ENCODE peak calls at places on chromosomes 11 and 22, in six cellular contexts. F, I, H, Y, L and Z are unnamed samples.
A peak's percentile ranks its signal among the peaks of the same experiment; 100 is the strongest.

GRCh38 chr11:20003357-20003756 is 156.9 kb downstream of the DBX1 start:
- DNase-seq in F (no peak), I (no peak), H (no peak), Y (no peak), L (no peak), Z (no peak)

GRCh38 chr22:21796231-21796630 is 60.6 kb upstream of the YPEL1 start:
- DNase-seq in F (no peak), I (no peak), H (no peak), Y (no peak), L (no peak), Z (no peak)

GRCh38 chr22:24498826-24499225 is 3.7 kb downstream of the UPB1 start:
- DNase-seq in F (no peak), I (no peak), H (no peak), Y (no peak), L (no peak), Z (no peak)

GRCh38 chr22:38221407-38221806 is 19.6 kb downstream of the MAFF start:
- DNase-seq in F (no peak), I (no peak), H (no peak), Y (no peak), L (no peak), Z (no peak)

GRCh38 chr11:72701466-72701865 is 27.2 kb upstream of the PDE2A start:
- DNase-seq in F (no peak), I (no peak), H (no peak), Y (no peak), L (no peak), Z (no peak)

GRCh38 chr22:23119492-23120414 is 22.0 kb downstream of the RSPH14 start:
- DNase-seq in F (no peak), I (no peak), H (no peak), Y (peak; percentile 80), L (no peak), Z (no peak)

GRCh38 chr22:19174106-19175025 is 4.2 kb downstream of the SLC25A1 start:
- DNase-seq in F (peak; percentile 15), I (no peak), H (peak; percentile 57), Y (peak; percentile 59), L (peak; percentile 49), Z (no peak)

GRCh38 chr11:66478823-66479740 is 1.2 kb upstream of the DPP3 start:
- DNase-seq in F (no peak), I (peak; percentile 44), H (peak; percentile 24), Y (peak; percentile 53), L (no peak), Z (peak; percentile 71)

GRCh38 chr11:7046474-7046873 is 26.2 kb downstream of the NLRP14 start:
- DNase-seq in F (no peak), I (no peak), H (no peak), Y (no peak), L (no peak), Z (no peak)

GRCh38 chr11:66996609-66997273 is 21.6 kb downstream of the C11orf86 start:
- DNase-seq in F (no peak), I (peak; percentile 79), H (peak; percentile 93), Y (no peak), L (no peak), Z (no peak)

GRCh38 chr22:49512471-49512870 is 315.2 kb downstream of the BRD1 start:
- DNase-seq in F (no peak), I (no peak), H (no peak), Y (no peak), L (no peak), Z (no peak)

GRCh38 chr11:1011320-1011698 is 25.2 kb downstream of the MUC6 start:
- DNase-seq in F (no peak), I (no peak), H (no peak), Y (no peak), L (no peak), Z (no peak)

GRCh38 chr22:39429916-39430575 is 26.8 kb upstream of the MGAT3 start:
- DNase-seq in F (no peak), I (no peak), H (no peak), Y (no peak), L (no peak), Z (no peak)

GRCh38 chr11:28738549-28738948 is 630.4 kb downstream of the METTL15 start:
- DNase-seq in F (no peak), I (no peak), H (no peak), Y (no peak), L (no peak), Z (no peak)

GRCh38 chr22:43289976-43290663 is 53.1 kb downstream of the SCUBE1 start:
- DNase-seq in F (no peak), I (no peak), H (no peak), Y (no peak), L (no peak), Z (peak; percentile 54)

GRCh38 chr11:19460718-19461405 is 220.1 kb upstream of the E2F8 start:
- DNase-seq in F (no peak), I (no peak), H (no peak), Y (no peak), L (no peak), Z (peak; percentile 34)

GRCh38 chr11:93577291-93577690 is 34.1 kb upstream of the SMCO4 start:
- DNase-seq in F (no peak), I (no peak), H (no peak), Y (no peak), L (no peak), Z (no peak)

GRCh38 chr22:47059701-47060161 is 297.3 kb downstream of the TBC1D22A start:
- DNase-seq in F (peak; percentile 8), I (no peak), H (no peak), Y (no peak), L (no peak), Z (no peak)

GRCh38 chr11:95977534-95978174 is 53.7 kb upstream of the MTMR2 start:
- DNase-seq in F (no peak), I (peak; percentile 86), H (peak; percentile 63), Y (no peak), L (no peak), Z (no peak)

DNA sequence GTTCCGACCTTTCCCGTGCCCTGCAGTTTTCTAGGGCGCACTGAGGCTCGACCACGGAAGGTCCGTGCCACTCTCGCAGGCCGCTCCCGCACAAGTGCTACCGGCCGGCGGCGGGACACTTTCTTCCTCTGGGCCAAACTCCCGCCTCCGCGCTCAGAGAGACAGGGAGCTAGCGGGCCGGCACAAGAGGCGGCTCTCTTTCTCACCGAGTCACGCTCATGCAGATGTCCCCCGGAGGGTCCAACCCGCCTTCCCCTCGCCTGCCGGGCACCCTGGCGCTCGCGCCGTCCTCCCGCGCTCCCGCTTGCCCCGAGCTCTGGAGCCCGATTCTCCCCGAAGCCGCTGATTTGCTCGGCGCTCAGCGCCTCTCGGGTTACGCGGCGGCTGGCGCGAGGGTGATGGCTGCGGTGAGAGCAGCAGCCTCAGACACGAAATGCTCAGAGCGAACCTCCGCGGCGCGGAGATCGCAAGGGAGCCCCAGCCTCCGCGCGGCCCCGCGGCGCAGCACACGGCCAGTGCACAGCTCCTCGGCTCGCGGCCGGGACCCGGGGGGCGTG is 1.0 kb downstream of the LMO1 start:
- DNase-seq in F (no peak), I (no peak), H (no peak), Y (no peak), L (no peak), Z (no peak)
- TF ChIP-seq CHD2 in F (no peak), I (no peak), H (no peak), Y (no peak), L (no peak), Z (no peak)

GRCh38 chr11:126210871-126211235 is 597 bp downstream of the RPUSD4 start:
- DNase-seq in F (no peak), I (no peak), H (no peak), Y (peak; percentile 25), L (no peak), Z (peak; percentile 24)
- TF ChIP-seq CHD2 in F (no peak), I (no peak), H (no peak), Y (no peak), L (no peak), Z (no peak)

DNA sequence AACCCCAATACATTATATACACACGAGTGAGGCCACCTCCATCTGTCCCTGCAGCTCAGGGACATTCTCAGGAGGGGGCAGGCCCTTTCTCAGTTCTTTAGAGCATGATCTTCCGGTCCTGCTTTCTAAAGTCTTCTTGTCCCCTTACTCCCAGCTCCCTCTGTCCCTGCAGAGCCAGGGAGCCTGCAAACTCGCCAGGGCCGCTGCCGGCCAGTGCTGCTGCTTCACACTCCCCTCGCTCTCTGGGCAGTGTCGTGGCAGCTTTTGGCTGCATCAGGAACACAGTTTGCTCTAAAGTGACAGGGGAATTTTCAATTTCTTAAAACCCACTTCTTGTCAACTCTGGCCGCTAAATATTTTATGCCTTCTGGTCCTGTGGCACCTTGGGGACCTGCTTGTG is 130.1 kb upstream of the NARS2 start:
- DNase-seq in F (no peak), I (no peak), H (no peak), Y (no peak), L (no peak), Z (no peak)
- TF ChIP-seq CHD2 in F (no peak), I (no peak), H (no peak), Y (no peak), L (no peak), Z (no peak)

GRCh38 chr22:31326877-31327276 is 19.3 kb downstream of the PATZ1 start:
- DNase-seq in F (no peak), I (no peak), H (no peak), Y (no peak), L (no peak), Z (no peak)
- TF ChIP-seq CHD2 in F (no peak), I (no peak), H (no peak), Y (no peak), L (no peak), Z (no peak)

DNA sequence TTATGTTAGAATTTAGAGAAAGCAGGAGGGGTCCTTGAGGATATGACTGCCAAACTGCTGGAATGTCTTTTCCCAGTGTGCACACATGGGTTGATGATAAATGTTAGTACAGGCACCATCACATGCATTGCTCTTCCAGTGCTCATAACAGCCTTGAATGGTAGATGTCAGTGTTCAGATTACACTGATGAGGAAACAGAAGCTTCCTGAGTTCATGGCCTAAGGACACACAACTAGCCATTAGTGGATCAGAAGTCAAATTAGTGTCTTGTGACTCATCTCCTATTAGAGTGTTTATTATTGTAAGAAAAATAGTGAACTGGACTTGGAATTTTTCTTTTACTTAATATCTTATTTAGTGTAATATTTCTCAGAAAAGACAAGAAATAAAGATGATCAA is 241.5 kb downstream of the DDX10 start:
- DNase-seq in F (no peak), I (peak; percentile 47), H (peak; percentile 34), Y (no peak), L (no peak), Z (peak; percentile 55)
- TF ChIP-seq CHD2 in F (no peak), I (no peak), H (no peak), Y (no peak), L (no peak), Z (no peak)

GRCh38 chr11:61679893-61680621 is at the start of gene DAGLA:
- DNase-seq in F (no peak), I (peak; percentile 68), H (peak; percentile 49), Y (peak; percentile 79), L (no peak), Z (peak; percentile 99)
- TF ChIP-seq CHD2 in F (no peak), I (no peak), H (no peak), Y (no peak), L (no peak), Z (no peak)